ENCODE peak calls at places on chromosomes 6 and 20, in six cellular contexts. One of them, this sample, is unnamed.

GRCh38 chr20:51607170-51607569 is 64.7 kb upstream of the NFATC2 start:
- DNase-seq in HepG2: no peak
- DNase-seq in GM12878: no peak
- DNase-seq in SK-N-SH: no peak
- DNase-seq in K562: no peak
- DNase-seq in H1: no peak
- DNase-seq in this sample: no peak

GRCh38 chr6:10014561-10014960 is 400.3 kb downstream of the TFAP2A start:
- DNase-seq in SK-N-SH: no peak
- DNase-seq in GM12878: no peak
- DNase-seq in K562: no peak
- DNase-seq in H1: no peak
- DNase-seq in HepG2: no peak
- DNase-seq in this sample: no peak

GRCh38 chr6:150580489-150580888 is 19.2 kb upstream of the PLEKHG1 start:
- DNase-seq in GM12878: no peak
- DNase-seq in HepG2: no peak
- DNase-seq in H1: no peak
- DNase-seq in SK-N-SH: no peak
- DNase-seq in K562: no peak
- DNase-seq in this sample: no peak

GRCh38 chr6:74891358-74891811 is 314.5 kb downstream of the COL12A1 start:
- DNase-seq in SK-N-SH: no peak
- DNase-seq in K562: no peak
- DNase-seq in GM12878: no peak
- DNase-seq in HepG2: no peak
- DNase-seq in H1: no peak
- DNase-seq in this sample: no peak

GRCh38 chr20:46388201-46388836 is 18.1 kb downstream of the ELMO2 start:
- DNase-seq in GM12878: no peak
- DNase-seq in HepG2: no peak
- DNase-seq in SK-N-SH: no peak
- DNase-seq in H1: no peak
- DNase-seq in K562: no peak
- DNase-seq in this sample: no peak

GRCh38 chr6:6409397-6410030 is 89.1 kb upstream of the F13A1 start:
- DNase-seq in GM12878: no peak
- DNase-seq in HepG2: no peak
- DNase-seq in SK-N-SH: no peak
- DNase-seq in K562: no peak
- DNase-seq in H1: no peak
- DNase-seq in this sample: no peak

GRCh38 chr6:106512958-106513480 is 116.3 kb downstream of the RTN4IP1 start:
- DNase-seq in SK-N-SH: no peak
- DNase-seq in GM12878: no peak
- DNase-seq in HepG2: no peak
- DNase-seq in H1: no peak
- DNase-seq in K562: no peak
- DNase-seq in this sample: no peak

GRCh38 chr6:163078712-163079111 is 335.8 kb upstream of the QKI start:
- DNase-seq in GM12878: no peak
- DNase-seq in HepG2: no peak
- DNase-seq in K562: no peak
- DNase-seq in SK-N-SH: no peak
- DNase-seq in H1: no peak
- DNase-seq in this sample: no peak

GRCh38 chr20:4925842-4926530 is 75.3 kb downstream of the SLC23A2 start:
- DNase-seq in H1: no peak
- DNase-seq in K562: no peak
- DNase-seq in HepG2: no peak
- DNase-seq in SK-N-SH: no peak
- DNase-seq in GM12878: no peak
- DNase-seq in this sample: no peak

GRCh38 chr6:14730654-14731053 is 515.2 kb upstream of the JARID2 start:
- DNase-seq in H1: no peak
- DNase-seq in GM12878: no peak
- DNase-seq in HepG2: no peak
- DNase-seq in SK-N-SH: no peak
- DNase-seq in K562: no peak
- DNase-seq in this sample: no peak

GRCh38 chr6:20572940-20573339 is 38.7 kb downstream of the CDKAL1 start:
- DNase-seq in H1: no peak
- DNase-seq in HepG2: peak; percentile 51
- DNase-seq in SK-N-SH: no peak
- DNase-seq in K562: no peak
- DNase-seq in GM12878: no peak
- DNase-seq in this sample: peak; percentile 28

GRCh38 chr20:19321176-19321575 is 108.7 kb downstream of the SLC24A3 start:
- DNase-seq in GM12878: no peak
- DNase-seq in HepG2: no peak
- DNase-seq in H1: no peak
- DNase-seq in SK-N-SH: no peak
- DNase-seq in K562: no peak
- DNase-seq in this sample: no peak

GRCh38 chr6:113489946-113490345 is 367.2 kb upstream of the MARCKS start:
- DNase-seq in GM12878: no peak
- DNase-seq in SK-N-SH: no peak
- DNase-seq in K562: no peak
- DNase-seq in H1: no peak
- DNase-seq in HepG2: no peak
- DNase-seq in this sample: no peak

DNA sequence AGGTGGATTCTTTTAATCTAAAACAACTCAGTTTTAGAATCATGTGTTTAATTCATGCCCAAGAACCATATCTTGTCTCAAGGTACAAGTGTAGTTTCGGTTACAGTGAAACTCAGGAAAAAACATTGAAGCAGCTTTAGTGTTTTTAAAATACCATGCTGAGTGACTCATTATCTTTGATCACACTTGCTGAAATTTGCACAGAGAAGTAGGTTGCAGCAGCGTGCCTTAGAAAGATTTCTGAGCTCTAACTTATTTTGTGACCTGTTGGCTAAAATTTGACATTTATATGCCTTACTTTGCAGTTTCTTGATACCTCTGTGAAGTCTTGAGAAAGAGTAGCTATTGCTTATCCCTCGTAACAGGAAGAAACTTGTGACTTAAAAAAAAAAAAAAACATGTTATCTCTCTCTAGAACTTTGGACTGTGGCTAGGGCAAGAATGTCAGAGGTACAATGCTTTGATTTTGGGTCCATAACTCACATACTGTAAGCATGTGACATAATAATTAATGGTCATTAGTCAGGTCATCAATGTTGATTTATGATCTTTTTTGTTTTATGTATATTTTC is 34.5 kb upstream of the FUCA2 start:
- DNase-seq in HepG2: peak; percentile 68
- DNase-seq in GM12878: no peak
- DNase-seq in H1: no peak
- DNase-seq in K562: no peak
- DNase-seq in SK-N-SH: no peak
- DNase-seq in this sample: no peak
- H3K27ac ChIP-seq in HepG2: no peak overlapping the region
- H3K27ac ChIP-seq in GM12878: no peak overlapping the region
- H3K27ac ChIP-seq in H1: no peak overlapping the region
- H3K27ac ChIP-seq in K562: no peak overlapping the region
- H3K27ac ChIP-seq in SK-N-SH: no peak overlapping the region
- H3K27ac ChIP-seq in this sample: no peak overlapping the region

GRCh38 chr6:26124550-26125014 is 37.4 kb downstream of the HFE start:
- DNase-seq in HepG2: no peak
- DNase-seq in GM12878: no peak
- DNase-seq in SK-N-SH: no peak
- DNase-seq in H1: no peak
- DNase-seq in K562: peak; percentile 52
- DNase-seq in this sample: no peak
- H3K4me3 ChIP-seq in HepG2: peak overlapping the region; percentile 85
- H3K4me3 ChIP-seq in GM12878: peak overlapping the region; percentile 83
- H3K4me3 ChIP-seq in SK-N-SH: peak overlapping the region; percentile 84
- H3K4me3 ChIP-seq in H1: peak overlapping the region; percentile 100
- H3K4me3 ChIP-seq in K562: peak overlapping the region; percentile 72
- H3K4me3 ChIP-seq in this sample: peak overlapping the region; percentile 72

GRCh38 chr20:62603907-62604785 is 38.2 kb upstream of the SLCO4A1 start:
- DNase-seq in K562: no peak
- DNase-seq in SK-N-SH: no peak
- DNase-seq in GM12878: no peak
- DNase-seq in HepG2: no peak
- DNase-seq in H1: no peak
- DNase-seq in this sample: no peak

GRCh38 chr20:62601172-62601571 is 41.1 kb upstream of the SLCO4A1 start:
- DNase-seq in SK-N-SH: no peak
- DNase-seq in K562: no peak
- DNase-seq in H1: no peak
- DNase-seq in GM12878: no peak
- DNase-seq in HepG2: no peak
- DNase-seq in this sample: peak; percentile 44

GRCh38 chr20:62602550-62602949 is 39.8 kb upstream of the SLCO4A1 start:
- DNase-seq in SK-N-SH: no peak
- DNase-seq in K562: peak; percentile 67
- DNase-seq in HepG2: no peak
- DNase-seq in GM12878: no peak
- DNase-seq in H1: no peak
- DNase-seq in this sample: peak; percentile 97

GRCh38 chr20:62604796-62605195 is 37.5 kb upstream of the SLCO4A1 start:
- DNase-seq in K562: no peak
- DNase-seq in H1: no peak
- DNase-seq in GM12878: no peak
- DNase-seq in HepG2: no peak
- DNase-seq in SK-N-SH: no peak
- DNase-seq in this sample: no peak

GRCh38 chr20:62603021-62603906 is 39.0 kb upstream of the SLCO4A1 start:
- DNase-seq in SK-N-SH: no peak
- DNase-seq in H1: no peak
- DNase-seq in HepG2: no peak
- DNase-seq in K562: no peak
- DNase-seq in GM12878: no peak
- DNase-seq in this sample: peak; percentile 96
- TF ChIP-seq GABPA in SK-N-SH: no peak
- TF ChIP-seq GABPA in H1: no peak
- TF ChIP-seq GABPA in HepG2: no peak
- TF ChIP-seq GABPA in K562: peak; percentile 51
- TF ChIP-seq GABPA in GM12878: no peak
- TF ChIP-seq GABPA in this sample: no peak

GRCh38 chr20:41141153-41141815 is 3.9 kb downstream of the PLCG1 start:
- DNase-seq in SK-N-SH: peak; percentile 32
- DNase-seq in HepG2: peak; percentile 49
- DNase-seq in GM12878: no peak
- DNase-seq in K562: peak; percentile 29
- DNase-seq in H1: no peak
- DNase-seq in this sample: no peak

GRCh38 chr20:41142241-41142640 is 4.9 kb downstream of the PLCG1 start:
- DNase-seq in K562: no peak
- DNase-seq in HepG2: no peak
- DNase-seq in GM12878: no peak
- DNase-seq in SK-N-SH: no peak
- DNase-seq in H1: no peak
- DNase-seq in this sample: no peak

GRCh38 chr20:41145317-41145716 is 8.0 kb downstream of the PLCG1 start:
- DNase-seq in SK-N-SH: no peak
- DNase-seq in GM12878: no peak
- DNase-seq in H1: no peak
- DNase-seq in K562: no peak
- DNase-seq in HepG2: no peak
- DNase-seq in this sample: no peak

GRCh38 chr20:41143354-41143753 is 6.0 kb downstream of the PLCG1 start:
- DNase-seq in H1: no peak
- DNase-seq in GM12878: no peak
- DNase-seq in K562: no peak
- DNase-seq in SK-N-SH: no peak
- DNase-seq in HepG2: no peak
- DNase-seq in this sample: no peak

GRCh38 chr20:41142914-41143313 is 5.6 kb downstream of the PLCG1 start:
- DNase-seq in H1: no peak
- DNase-seq in GM12878: no peak
- DNase-seq in HepG2: no peak
- DNase-seq in K562: no peak
- DNase-seq in SK-N-SH: no peak
- DNase-seq in this sample: peak; percentile 43
- H3K27ac ChIP-seq in H1: no peak overlapping the region
- H3K27ac ChIP-seq in GM12878: no peak overlapping the region
- H3K27ac ChIP-seq in HepG2: no peak overlapping the region
- H3K27ac ChIP-seq in K562: no peak overlapping the region
- H3K27ac ChIP-seq in SK-N-SH: no peak overlapping the region
- H3K27ac ChIP-seq in this sample: no peak overlapping the region

GRCh38 chr6:167307342-167307955 is 16.3 kb downstream of the UNC93A start:
- DNase-seq in SK-N-SH: no peak
- DNase-seq in H1: no peak
- DNase-seq in HepG2: no peak
- DNase-seq in GM12878: no peak
- DNase-seq in K562: no peak
- DNase-seq in this sample: no peak

GRCh38 chr6:167311286-167311685 is 13.6 kb upstream of the TTLL2 start:
- DNase-seq in HepG2: no peak
- DNase-seq in SK-N-SH: peak; percentile 63
- DNase-seq in K562: no peak
- DNase-seq in H1: no peak
- DNase-seq in GM12878: no peak
- DNase-seq in this sample: no peak

GRCh38 chr6:167305796-167306195 is 14.7 kb downstream of the UNC93A start:
- DNase-seq in K562: no peak
- DNase-seq in H1: no peak
- DNase-seq in HepG2: no peak
- DNase-seq in SK-N-SH: no peak
- DNase-seq in GM12878: no peak
- DNase-seq in this sample: no peak

GRCh38 chr6:167306401-167306998 is 15.4 kb downstream of the UNC93A start:
- DNase-seq in HepG2: peak; percentile 50
- DNase-seq in K562: no peak
- DNase-seq in H1: no peak
- DNase-seq in GM12878: no peak
- DNase-seq in SK-N-SH: no peak
- DNase-seq in this sample: no peak

DNA sequence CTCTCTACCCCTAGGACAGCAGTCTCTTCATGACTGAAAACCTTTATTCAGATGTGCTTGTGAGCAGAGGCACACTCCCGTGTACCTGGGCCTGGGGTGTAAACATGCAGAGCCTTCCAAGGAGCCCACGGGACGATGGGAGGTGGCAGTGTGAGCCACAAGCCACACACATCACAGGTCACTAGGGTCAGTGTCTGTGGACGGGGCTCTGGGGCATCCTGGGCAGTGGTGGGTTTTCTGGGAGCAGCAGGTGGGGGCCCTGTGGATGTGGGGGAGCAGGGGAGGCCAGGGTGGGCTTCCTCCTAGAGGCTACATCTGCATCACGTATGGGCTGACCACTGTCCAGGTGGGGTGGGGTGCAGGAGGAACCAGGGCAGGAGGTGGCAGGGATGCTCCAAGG is 16.7 kb upstream of the TTLL2 start:
- DNase-seq in SK-N-SH: no peak
- DNase-seq in HepG2: no peak
- DNase-seq in H1: no peak
- DNase-seq in K562: no peak
- DNase-seq in GM12878: no peak
- DNase-seq in this sample: no peak
- H3K4me3 ChIP-seq in SK-N-SH: no peak overlapping the region
- H3K4me3 ChIP-seq in HepG2: no peak overlapping the region
- H3K4me3 ChIP-seq in H1: no peak overlapping the region
- H3K4me3 ChIP-seq in K562: no peak overlapping the region
- H3K4me3 ChIP-seq in GM12878: no peak overlapping the region
- H3K4me3 ChIP-seq in this sample: no peak overlapping the region